ENCODE peak calls at places on chromosomes 4 and X, in nine cellular contexts. One of them, this sample, is unnamed.

GRCh38 chr4:1550122-1551070 is 133.7 kb downstream of the FAM53A start:
- DNase-seq in hepatocyte: no peak
- DNase-seq in upper lobe of right lung: no peak
- DNase-seq in OCI-LY7: no peak
- DNase-seq in tibial artery: no peak
- DNase-seq in tibial nerve: no peak
- DNase-seq in left ventricle myocardium inferior: no peak
- DNase-seq in adrenal gland: no peak
- DNase-seq in suprapubic skin: no peak
- DNase-seq in this sample: peak; percentile 63

GRCh38 chrX:46750829-46751228 is 8.1 kb downstream of the SLC9A7 start:
- DNase-seq in suprapubic skin: no peak
- DNase-seq in tibial nerve: no peak
- DNase-seq in left ventricle myocardium inferior: no peak
- DNase-seq in tibial artery: no peak
- DNase-seq in hepatocyte: no peak
- DNase-seq in OCI-LY7: no peak
- DNase-seq in upper lobe of right lung: no peak
- DNase-seq in adrenal gland: no peak
- DNase-seq in this sample: no peak

GRCh38 chrX:103517246-103517645 is 2.0 kb downstream of the RAB40A start:
- DNase-seq in OCI-LY7: no peak
- DNase-seq in adrenal gland: no peak
- DNase-seq in tibial artery: no peak
- DNase-seq in upper lobe of right lung: no peak
- DNase-seq in left ventricle myocardium inferior: no peak
- DNase-seq in tibial nerve: no peak
- DNase-seq in hepatocyte: no peak
- DNase-seq in suprapubic skin: no peak
- DNase-seq in this sample: no peak

GRCh38 chrX:9997524-9997923 is 30.4 kb downstream of the CLDN34 start:
- DNase-seq in upper lobe of right lung: no peak
- DNase-seq in tibial nerve: no peak
- DNase-seq in tibial artery: no peak
- DNase-seq in OCI-LY7: no peak
- DNase-seq in suprapubic skin: no peak
- DNase-seq in left ventricle myocardium inferior: no peak
- DNase-seq in hepatocyte: no peak
- DNase-seq in adrenal gland: no peak
- DNase-seq in this sample: no peak

GRCh38 chr4:100369871-100370270 is 148.0 kb downstream of the EMCN start:
- DNase-seq in adrenal gland: no peak
- DNase-seq in hepatocyte: no peak
- DNase-seq in left ventricle myocardium inferior: no peak
- DNase-seq in suprapubic skin: no peak
- DNase-seq in tibial nerve: no peak
- DNase-seq in tibial artery: no peak
- DNase-seq in OCI-LY7: no peak
- DNase-seq in upper lobe of right lung: no peak
- DNase-seq in this sample: no peak

GRCh38 chrX:72025236-72025770 is 106.4 kb downstream of the RTL5 start:
- DNase-seq in OCI-LY7: no peak
- DNase-seq in upper lobe of right lung: no peak
- DNase-seq in left ventricle myocardium inferior: no peak
- DNase-seq in tibial nerve: no peak
- DNase-seq in hepatocyte: no peak
- DNase-seq in suprapubic skin: no peak
- DNase-seq in adrenal gland: no peak
- DNase-seq in tibial artery: no peak
- DNase-seq in this sample: no peak

GRCh38 chrX:119071381-119071780 is 1.4 kb upstream of the CT47C1 start:
- DNase-seq in adrenal gland: no peak
- DNase-seq in tibial nerve: no peak
- DNase-seq in tibial artery: no peak
- DNase-seq in suprapubic skin: no peak
- DNase-seq in OCI-LY7: peak; percentile 1
- DNase-seq in upper lobe of right lung: no peak
- DNase-seq in left ventricle myocardium inferior: no peak
- DNase-seq in hepatocyte: no peak
- DNase-seq in this sample: no peak

GRCh38 chrX:20382518-20383291 is 116.0 kb upstream of the RPS6KA3 start:
- DNase-seq in tibial artery: no peak
- DNase-seq in upper lobe of right lung: no peak
- DNase-seq in hepatocyte: peak; percentile 27
- DNase-seq in OCI-LY7: no peak
- DNase-seq in left ventricle myocardium inferior: no peak
- DNase-seq in adrenal gland: no peak
- DNase-seq in suprapubic skin: no peak
- DNase-seq in tibial nerve: no peak
- DNase-seq in this sample: no peak

GRCh38 chr4:76585897-76586360 is 150.9 kb downstream of the SHROOM3 start:
- DNase-seq in suprapubic skin: peak; percentile 88
- DNase-seq in tibial artery: peak; percentile 94
- DNase-seq in adrenal gland: peak; percentile 83
- DNase-seq in tibial nerve: no peak
- DNase-seq in upper lobe of right lung: peak; percentile 94
- DNase-seq in hepatocyte: peak; percentile 93
- DNase-seq in left ventricle myocardium inferior: peak; percentile 70
- DNase-seq in OCI-LY7: no peak
- DNase-seq in this sample: peak; percentile 93
- TF ChIP-seq CTCF in suprapubic skin: no peak
- TF ChIP-seq CTCF in tibial artery: peak; percentile 28
- TF ChIP-seq CTCF in adrenal gland: peak; percentile 22
- TF ChIP-seq CTCF in tibial nerve: no peak
- TF ChIP-seq CTCF in upper lobe of right lung: peak; percentile 12
- TF ChIP-seq CTCF in hepatocyte: peak; percentile 32
- TF ChIP-seq CTCF in left ventricle myocardium inferior: peak; percentile 39
- TF ChIP-seq CTCF in OCI-LY7: no peak
- TF ChIP-seq CTCF in this sample: no peak

GRCh38 chr4:107993969-107994368 is 4.3 kb downstream of the HADH start:
- DNase-seq in suprapubic skin: no peak
- DNase-seq in upper lobe of right lung: no peak
- DNase-seq in tibial artery: no peak
- DNase-seq in adrenal gland: no peak
- DNase-seq in left ventricle myocardium inferior: no peak
- DNase-seq in hepatocyte: no peak
- DNase-seq in OCI-LY7: peak; percentile 76
- DNase-seq in tibial nerve: no peak
- DNase-seq in this sample: no peak
- H3K4me1 ChIP-seq in suprapubic skin: peaks cover 48% of the 10 kb centered on the region
- H3K4me1 ChIP-seq in upper lobe of right lung: peaks cover 47% of the 10 kb centered on the region
- H3K4me1 ChIP-seq in tibial artery: peaks cover 84% of the 10 kb centered on the region
- H3K4me1 ChIP-seq in adrenal gland: peaks cover 36% of the 10 kb centered on the region
- H3K4me1 ChIP-seq in left ventricle myocardium inferior: peaks cover 95% of the 10 kb centered on the region
- H3K4me1 ChIP-seq in hepatocyte: peaks cover 39% of the 10 kb centered on the region
- H3K4me1 ChIP-seq in OCI-LY7: peaks cover 49% of the 10 kb centered on the region
- H3K4me1 ChIP-seq in tibial nerve: peaks cover 30% of the 10 kb centered on the region
- H3K4me1 ChIP-seq in this sample: peaks cover 9% of the 10 kb centered on the region

GRCh38 chr4:169619518-169619957 is 840 bp upstream of the CLCN3 start:
- DNase-seq in OCI-LY7: peak; percentile 85
- DNase-seq in left ventricle myocardium inferior: no peak
- DNase-seq in suprapubic skin: no peak
- DNase-seq in tibial nerve: no peak
- DNase-seq in tibial artery: no peak
- DNase-seq in hepatocyte: peak; percentile 82
- DNase-seq in upper lobe of right lung: no peak
- DNase-seq in adrenal gland: peak; percentile 46
- DNase-seq in this sample: peak; percentile 49

GRCh38 chr4:169620846-169621228 is 459 bp downstream of the CLCN3 start:
- DNase-seq in adrenal gland: peak; percentile 39
- DNase-seq in tibial artery: no peak
- DNase-seq in left ventricle myocardium inferior: no peak
- DNase-seq in tibial nerve: no peak
- DNase-seq in suprapubic skin: no peak
- DNase-seq in OCI-LY7: peak; percentile 41
- DNase-seq in upper lobe of right lung: no peak
- DNase-seq in hepatocyte: peak; percentile 57
- DNase-seq in this sample: no peak

GRCh38 chr4:169621754-169622481 is 1.5 kb downstream of the CLCN3 start:
- DNase-seq in tibial nerve: no peak
- DNase-seq in adrenal gland: no peak
- DNase-seq in hepatocyte: peak; percentile 29
- DNase-seq in OCI-LY7: peak; percentile 58
- DNase-seq in tibial artery: no peak
- DNase-seq in upper lobe of right lung: no peak
- DNase-seq in left ventricle myocardium inferior: no peak
- DNase-seq in suprapubic skin: no peak
- DNase-seq in this sample: no peak

GRCh38 chr4:169618986-169619385 is 1.4 kb upstream of the CLCN3 start:
- DNase-seq in tibial artery: no peak
- DNase-seq in OCI-LY7: no peak
- DNase-seq in hepatocyte: no peak
- DNase-seq in left ventricle myocardium inferior: no peak
- DNase-seq in tibial nerve: no peak
- DNase-seq in adrenal gland: no peak
- DNase-seq in upper lobe of right lung: no peak
- DNase-seq in suprapubic skin: no peak
- DNase-seq in this sample: no peak

DNA sequence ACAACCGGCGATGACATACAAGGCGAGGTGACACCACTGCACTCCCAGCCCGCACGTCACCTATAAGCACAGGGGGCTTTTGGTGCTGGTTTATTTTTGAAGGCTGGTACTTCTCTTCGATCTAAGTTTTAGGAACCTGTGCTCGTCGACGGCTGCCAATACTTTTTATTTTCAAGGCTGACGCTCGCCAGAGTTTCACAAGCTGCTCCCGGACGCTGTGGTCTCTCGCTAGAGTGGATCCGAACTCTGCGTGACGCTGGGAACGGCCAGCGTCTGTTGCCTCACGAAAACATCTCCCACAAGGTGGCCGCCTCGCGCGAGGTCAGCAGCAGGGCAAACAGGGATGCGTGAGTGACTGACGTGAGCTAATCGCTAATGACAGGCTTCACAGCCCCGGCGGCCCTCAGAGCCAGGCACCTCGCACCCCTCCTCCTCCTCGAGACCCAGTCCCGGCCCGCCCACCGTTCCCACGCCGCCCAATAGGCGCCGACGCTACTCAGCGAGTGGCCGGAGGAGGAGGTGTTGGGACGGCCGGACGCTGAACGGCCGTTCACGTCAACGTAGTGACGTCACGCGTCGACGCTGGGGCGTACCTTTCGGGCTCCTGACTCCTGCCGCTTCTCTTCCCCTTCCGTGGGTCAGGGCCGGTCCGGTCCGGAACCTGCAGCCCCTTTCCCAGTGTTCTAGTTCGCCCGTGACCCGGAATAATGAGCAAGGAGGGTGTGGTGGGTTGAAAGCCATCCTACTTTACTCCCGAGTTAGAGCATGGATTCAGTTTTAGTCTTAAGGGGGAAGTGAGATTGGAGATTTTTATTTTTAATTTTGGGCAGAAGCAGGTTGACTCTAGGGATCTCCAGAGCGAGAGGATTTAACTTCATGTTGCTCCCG is at the start of gene CLCN3:
- DNase-seq in hepatocyte: peak; percentile 99
- DNase-seq in left ventricle myocardium inferior: peak; percentile 98
- DNase-seq in tibial nerve: peak; percentile 93
- DNase-seq in adrenal gland: peak; percentile 98
- DNase-seq in upper lobe of right lung: peak; percentile 100
- DNase-seq in tibial artery: peak; percentile 99
- DNase-seq in OCI-LY7: peak; percentile 98
- DNase-seq in suprapubic skin: peak; percentile 98
- DNase-seq in this sample: peak; percentile 99
- TF ChIP-seq CTCF in hepatocyte: no peak
- TF ChIP-seq CTCF in left ventricle myocardium inferior: no peak
- TF ChIP-seq CTCF in tibial nerve: peak; percentile 46
- TF ChIP-seq CTCF in adrenal gland: no peak
- TF ChIP-seq CTCF in upper lobe of right lung: peak; percentile 26
- TF ChIP-seq CTCF in tibial artery: no peak
- TF ChIP-seq CTCF in OCI-LY7: no peak
- TF ChIP-seq CTCF in suprapubic skin: no peak
- TF ChIP-seq CTCF in this sample: peak; percentile 27

DNA sequence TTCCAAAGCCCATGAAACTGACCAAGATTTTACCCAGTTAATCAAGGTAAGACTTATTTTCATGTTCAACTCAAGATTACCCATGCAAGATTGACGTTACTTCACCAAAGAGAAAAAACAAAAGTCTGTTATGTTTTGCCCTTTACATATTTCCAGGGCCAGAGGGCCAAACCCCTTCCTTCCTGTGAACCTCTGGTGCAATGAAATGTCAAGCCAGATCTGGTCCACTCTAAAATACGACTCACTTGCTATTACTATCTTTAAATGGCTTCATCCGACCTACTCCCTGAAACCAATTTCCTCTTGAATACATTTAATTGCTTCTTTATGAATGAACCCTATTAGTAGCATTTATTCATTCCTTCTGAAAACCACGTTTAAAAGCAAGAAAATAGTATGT is 33.0 kb downstream of the TSPAN5 start:
- DNase-seq in left ventricle myocardium inferior: no peak
- DNase-seq in adrenal gland: no peak
- DNase-seq in suprapubic skin: no peak
- DNase-seq in tibial nerve: no peak
- DNase-seq in tibial artery: no peak
- DNase-seq in upper lobe of right lung: no peak
- DNase-seq in hepatocyte: no peak
- DNase-seq in OCI-LY7: no peak
- DNase-seq in this sample: no peak
- H3K4me1 ChIP-seq in left ventricle myocardium inferior: peaks cover 21% of the 10 kb centered on the region
- H3K4me1 ChIP-seq in adrenal gland: no peaks in the 10 kb centered on the region
- H3K4me1 ChIP-seq in suprapubic skin: peaks cover 6% of the 10 kb centered on the region
- H3K4me1 ChIP-seq in tibial nerve: no peaks in the 10 kb centered on the region
- H3K4me1 ChIP-seq in tibial artery: peaks cover 27% of the 10 kb centered on the region
- H3K4me1 ChIP-seq in upper lobe of right lung: no peaks in the 10 kb centered on the region
- H3K4me1 ChIP-seq in hepatocyte: peaks cover 23% of the 10 kb centered on the region
- H3K4me1 ChIP-seq in OCI-LY7: no peaks in the 10 kb centered on the region
- H3K4me1 ChIP-seq in this sample: peaks cover 10% of the 10 kb centered on the region

DNA sequence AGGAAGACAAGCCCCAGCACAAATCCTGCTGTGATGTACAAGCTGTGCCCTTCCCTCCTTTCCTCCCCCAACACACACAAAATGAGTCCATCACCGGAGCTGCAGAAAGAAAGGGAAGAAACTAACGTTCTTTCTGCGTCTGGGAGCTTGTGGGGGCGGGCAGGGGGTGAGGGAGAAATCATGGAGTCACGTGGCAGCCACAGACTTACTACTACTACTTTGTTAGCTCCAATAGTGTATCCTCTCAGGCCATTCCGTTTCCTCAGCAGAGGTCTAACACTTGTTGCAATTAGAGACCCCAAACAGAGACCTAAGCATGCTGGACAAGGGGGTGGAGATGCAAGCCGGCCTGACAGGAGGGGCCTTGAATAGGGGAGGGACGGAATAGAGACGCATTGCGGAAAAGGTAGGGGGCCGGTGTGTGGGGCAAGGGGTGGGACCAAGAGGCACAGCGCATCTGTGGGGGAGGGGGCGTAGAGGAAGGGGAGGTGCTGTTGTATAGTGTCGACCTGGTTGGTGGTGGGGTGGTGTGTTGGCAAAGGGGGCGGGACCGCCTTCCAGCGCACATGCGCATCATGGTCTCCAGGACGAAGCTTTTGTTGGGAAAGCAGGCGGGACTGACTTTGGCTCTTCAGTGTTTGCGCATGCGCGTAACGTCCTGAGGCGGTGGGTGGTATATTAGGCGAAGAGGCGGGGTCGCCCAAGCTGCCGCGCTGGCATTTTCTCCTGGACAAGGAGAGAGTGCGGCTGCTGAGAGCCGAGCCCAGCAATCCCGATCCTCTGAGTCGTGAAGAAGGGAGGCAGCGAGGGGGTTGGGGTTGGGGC is at the start of gene MAGED1:
- DNase-seq in left ventricle myocardium inferior: peak; percentile 86
- DNase-seq in upper lobe of right lung: peak; percentile 92
- DNase-seq in tibial nerve: peak; percentile 68
- DNase-seq in hepatocyte: peak; percentile 95
- DNase-seq in adrenal gland: peak; percentile 92
- DNase-seq in tibial artery: peak; percentile 95
- DNase-seq in OCI-LY7: peak; percentile 92
- DNase-seq in suprapubic skin: peak; percentile 90
- DNase-seq in this sample: peak; percentile 91
- TF ChIP-seq CTCF in left ventricle myocardium inferior: no peak
- TF ChIP-seq CTCF in upper lobe of right lung: no peak
- TF ChIP-seq CTCF in tibial nerve: no peak
- TF ChIP-seq CTCF in hepatocyte: no peak
- TF ChIP-seq CTCF in adrenal gland: no peak
- TF ChIP-seq CTCF in tibial artery: no peak
- TF ChIP-seq CTCF in OCI-LY7: no peak
- TF ChIP-seq CTCF in suprapubic skin: no peak
- TF ChIP-seq CTCF in this sample: no peak